ENCODE peak calls at places on chromosomes 5 and 9, in eight cellular contexts. One of them, this sample, is unnamed.

GRCh38 chr5:134692722-134693121 is 44.1 kb downstream of the SEC24A start:
- DNase-seq in fibroblast of pulmonary artery: no peak
- DNase-seq in heart right ventricle: no peak
- DNase-seq in A549: no peak
- DNase-seq in prostate gland: no peak
- DNase-seq in suprapubic skin: no peak
- DNase-seq in pancreas: no peak
- DNase-seq in Peyer's patch: no peak
- DNase-seq in this sample: no peak

GRCh38 chr5:32837211-32837610 is 126.1 kb downstream of the NPR3 start:
- DNase-seq in fibroblast of pulmonary artery: no peak
- DNase-seq in heart right ventricle: no peak
- DNase-seq in A549: no peak
- DNase-seq in prostate gland: no peak
- DNase-seq in suprapubic skin: no peak
- DNase-seq in pancreas: no peak
- DNase-seq in Peyer's patch: no peak
- DNase-seq in this sample: no peak

GRCh38 chr9:87678650-87679355 is 47.1 kb upstream of the CTSL start:
- DNase-seq in fibroblast of pulmonary artery: peak; percentile 85
- DNase-seq in heart right ventricle: no peak
- DNase-seq in A549: peak; percentile 75
- DNase-seq in prostate gland: peak; percentile 54
- DNase-seq in suprapubic skin: no peak
- DNase-seq in pancreas: peak; percentile 48
- DNase-seq in Peyer's patch: no peak
- DNase-seq in this sample: peak; percentile 89

GRCh38 chr9:124045076-124045829 is 33.7 kb downstream of the LHX2 start:
- DNase-seq in fibroblast of pulmonary artery: peak; percentile 76
- DNase-seq in heart right ventricle: peak; percentile 66
- DNase-seq in A549: no peak
- DNase-seq in prostate gland: peak; percentile 40
- DNase-seq in suprapubic skin: peak; percentile 73
- DNase-seq in pancreas: peak; percentile 19
- DNase-seq in Peyer's patch: no peak
- DNase-seq in this sample: peak; percentile 40

GRCh38 chr5:132389453-132390286 is 20.2 kb downstream of the SLC22A5 start:
- DNase-seq in fibroblast of pulmonary artery: peak; percentile 97
- DNase-seq in heart right ventricle: no peak
- DNase-seq in A549: peak; percentile 96
- DNase-seq in prostate gland: no peak
- DNase-seq in suprapubic skin: peak; percentile 89
- DNase-seq in pancreas: no peak
- DNase-seq in Peyer's patch: no peak
- DNase-seq in this sample: peak; percentile 99

GRCh38 chr5:55888205-55888604 is 37.0 kb downstream of the IL31RA start:
- DNase-seq in fibroblast of pulmonary artery: no peak
- DNase-seq in heart right ventricle: no peak
- DNase-seq in A549: no peak
- DNase-seq in prostate gland: no peak
- DNase-seq in suprapubic skin: no peak
- DNase-seq in pancreas: no peak
- DNase-seq in Peyer's patch: no peak
- DNase-seq in this sample: no peak

GRCh38 chr5:137395011-137395755 is 103.9 kb downstream of the SPOCK1 start:
- DNase-seq in fibroblast of pulmonary artery: no peak
- DNase-seq in heart right ventricle: no peak
- DNase-seq in A549: no peak
- DNase-seq in prostate gland: no peak
- DNase-seq in suprapubic skin: no peak
- DNase-seq in pancreas: no peak
- DNase-seq in Peyer's patch: no peak
- DNase-seq in this sample: peak; percentile 43

GRCh38 chr5:91109634-91110033 is 273.5 kb downstream of the ARRDC3 start:
- DNase-seq in fibroblast of pulmonary artery: peak; percentile 44
- DNase-seq in heart right ventricle: no peak
- DNase-seq in A549: no peak
- DNase-seq in prostate gland: no peak
- DNase-seq in suprapubic skin: no peak
- DNase-seq in pancreas: no peak
- DNase-seq in Peyer's patch: no peak
- DNase-seq in this sample: peak; percentile 46

GRCh38 chr9:83307051-83307724 is 231.0 kb downstream of the FRMD3 start:
- DNase-seq in fibroblast of pulmonary artery: peak; percentile 66
- DNase-seq in heart right ventricle: no peak
- DNase-seq in A549: no peak
- DNase-seq in prostate gland: no peak
- DNase-seq in suprapubic skin: no peak
- DNase-seq in pancreas: no peak
- DNase-seq in Peyer's patch: no peak
- DNase-seq in this sample: peak; percentile 71

GRCh38 chr5:73338201-73339126 is 110.1 kb downstream of the FOXD1 start:
- DNase-seq in fibroblast of pulmonary artery: peak; percentile 36
- DNase-seq in heart right ventricle: no peak
- DNase-seq in A549: no peak
- DNase-seq in prostate gland: no peak
- DNase-seq in suprapubic skin: no peak
- DNase-seq in pancreas: peak; percentile 12
- DNase-seq in Peyer's patch: no peak
- DNase-seq in this sample: peak; percentile 74

GRCh38 chr9:22039258-22039657 is 30.2 kb upstream of the CDKN2B start:
- DNase-seq in fibroblast of pulmonary artery: peak; percentile 59
- DNase-seq in heart right ventricle: no peak
- DNase-seq in A549: no peak
- DNase-seq in prostate gland: no peak
- DNase-seq in suprapubic skin: no peak
- DNase-seq in pancreas: no peak
- DNase-seq in Peyer's patch: no peak
- DNase-seq in this sample: no peak

GRCh38 chr9:2816476-2817141 is 27.3 kb downstream of the PUM3 start:
- DNase-seq in fibroblast of pulmonary artery: peak; percentile 87
- DNase-seq in heart right ventricle: no peak
- DNase-seq in A549: no peak
- DNase-seq in prostate gland: no peak
- DNase-seq in suprapubic skin: no peak
- DNase-seq in pancreas: peak; percentile 27
- DNase-seq in Peyer's patch: no peak
- DNase-seq in this sample: peak; percentile 99

GRCh38 chr5:33764786-33765185 is 127.0 kb downstream of the ADAMTS12 start:
- DNase-seq in fibroblast of pulmonary artery: no peak
- DNase-seq in heart right ventricle: no peak
- DNase-seq in A549: no peak
- DNase-seq in prostate gland: no peak
- DNase-seq in suprapubic skin: no peak
- DNase-seq in pancreas: no peak
- DNase-seq in Peyer's patch: no peak
- DNase-seq in this sample: no peak

GRCh38 chr5:162591724-162592123 is 524.2 kb downstream of the GABRG2 start:
- DNase-seq in fibroblast of pulmonary artery: no peak
- DNase-seq in heart right ventricle: no peak
- DNase-seq in A549: no peak
- DNase-seq in prostate gland: no peak
- DNase-seq in suprapubic skin: no peak
- DNase-seq in pancreas: no peak
- DNase-seq in Peyer's patch: no peak
- DNase-seq in this sample: no peak

GRCh38 chr5:162593881-162594280 is 526.3 kb downstream of the GABRG2 start:
- DNase-seq in fibroblast of pulmonary artery: no peak
- DNase-seq in heart right ventricle: no peak
- DNase-seq in A549: no peak
- DNase-seq in prostate gland: no peak
- DNase-seq in suprapubic skin: no peak
- DNase-seq in pancreas: no peak
- DNase-seq in Peyer's patch: no peak
- DNase-seq in this sample: no peak
- TF ChIP-seq CTCF in fibroblast of pulmonary artery: no peak
- TF ChIP-seq CTCF in heart right ventricle: no peak
- TF ChIP-seq CTCF in A549: no peak
- TF ChIP-seq CTCF in prostate gland: peak; percentile 28
- TF ChIP-seq CTCF in suprapubic skin: no peak
- TF ChIP-seq CTCF in pancreas: no peak
- TF ChIP-seq CTCF in Peyer's patch: peak; percentile 37
- TF ChIP-seq CTCF in this sample: no peak

DNA sequence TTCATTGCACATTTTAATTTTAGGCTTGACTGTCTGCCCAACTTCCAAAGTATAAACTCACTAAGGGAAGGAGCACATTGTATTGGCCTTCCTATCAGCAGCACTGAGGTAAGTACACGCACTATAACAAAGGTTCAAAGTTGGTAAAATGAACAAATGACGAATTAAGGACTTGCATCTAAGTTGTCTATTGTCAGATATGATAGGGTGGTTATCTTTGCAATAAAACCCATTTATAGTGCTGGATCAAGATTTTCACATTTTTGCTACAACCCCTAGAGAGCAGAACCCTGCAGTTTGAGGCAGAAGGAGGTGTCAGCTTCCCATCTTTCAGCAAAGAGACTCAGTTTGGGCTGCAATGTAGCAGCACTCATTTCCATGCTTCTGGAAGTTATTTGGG is 5.1 kb downstream of the HOMER1 start:
- DNase-seq in fibroblast of pulmonary artery: no peak
- DNase-seq in heart right ventricle: no peak
- DNase-seq in A549: no peak
- DNase-seq in prostate gland: no peak
- DNase-seq in suprapubic skin: no peak
- DNase-seq in pancreas: no peak
- DNase-seq in Peyer's patch: no peak
- DNase-seq in this sample: no peak
- H3K4me3 ChIP-seq in fibroblast of pulmonary artery: no peak overlapping the region
- H3K4me3 ChIP-seq in heart right ventricle: no peak overlapping the region
- H3K4me3 ChIP-seq in A549: no peak overlapping the region
- H3K4me3 ChIP-seq in prostate gland: no peak overlapping the region
- H3K4me3 ChIP-seq in suprapubic skin: no peak overlapping the region
- H3K4me3 ChIP-seq in pancreas: no peak overlapping the region
- H3K4me3 ChIP-seq in Peyer's patch: no peak overlapping the region
- H3K4me3 ChIP-seq in this sample: no peak overlapping the region

DNA sequence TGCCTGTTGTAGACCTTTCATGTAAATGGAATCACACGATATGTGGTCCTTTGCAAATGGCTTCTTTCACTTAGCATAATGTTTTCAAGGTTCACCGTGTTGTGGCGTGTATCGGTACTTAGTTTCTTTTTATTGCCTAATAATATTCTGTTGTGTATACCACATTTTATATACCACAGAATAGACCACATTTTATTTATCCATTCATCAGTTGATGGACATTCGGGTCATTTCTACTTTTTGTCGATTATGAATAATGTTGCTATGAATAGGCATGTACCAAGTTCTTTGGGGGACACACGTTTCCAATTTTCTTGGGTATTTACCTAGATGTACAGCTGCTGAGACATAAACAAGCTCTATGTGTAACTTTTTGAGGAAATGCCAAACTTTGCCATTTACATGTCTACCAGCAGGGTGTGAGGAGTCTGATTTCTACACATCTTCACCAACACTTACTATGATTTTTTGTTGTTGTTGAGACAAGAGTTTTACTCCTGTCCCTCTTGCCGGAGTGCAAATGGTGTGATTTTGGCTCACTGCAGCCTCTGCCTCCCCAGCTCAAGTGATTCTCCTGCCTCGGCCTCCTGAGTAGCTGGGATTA is 144.7 kb downstream of the RGS3 start:
- DNase-seq in fibroblast of pulmonary artery: no peak
- DNase-seq in heart right ventricle: no peak
- DNase-seq in A549: no peak
- DNase-seq in prostate gland: no peak
- DNase-seq in suprapubic skin: no peak
- DNase-seq in pancreas: no peak
- DNase-seq in Peyer's patch: peak; percentile 0
- DNase-seq in this sample: no peak
- TF ChIP-seq CTCF in fibroblast of pulmonary artery: no peak
- TF ChIP-seq CTCF in heart right ventricle: no peak
- TF ChIP-seq CTCF in A549: no peak
- TF ChIP-seq CTCF in prostate gland: no peak
- TF ChIP-seq CTCF in suprapubic skin: no peak
- TF ChIP-seq CTCF in pancreas: no peak
- TF ChIP-seq CTCF in Peyer's patch: no peak
- TF ChIP-seq CTCF in this sample: no peak

GRCh38 chr5:149745-150450 is 41.4 kb upstream of the LRRC14B start:
- DNase-seq in fibroblast of pulmonary artery: peak; percentile 22
- DNase-seq in heart right ventricle: no peak
- DNase-seq in A549: no peak
- DNase-seq in prostate gland: peak; percentile 33
- DNase-seq in suprapubic skin: no peak
- DNase-seq in pancreas: no peak
- DNase-seq in Peyer's patch: no peak
- DNase-seq in this sample: no peak
- H3K4me3 ChIP-seq in fibroblast of pulmonary artery: no peak overlapping the region
- H3K4me3 ChIP-seq in heart right ventricle: no peak overlapping the region
- H3K4me3 ChIP-seq in A549: no peak overlapping the region
- H3K4me3 ChIP-seq in prostate gland: no peak overlapping the region
- H3K4me3 ChIP-seq in suprapubic skin: no peak overlapping the region
- H3K4me3 ChIP-seq in pancreas: no peak overlapping the region
- H3K4me3 ChIP-seq in Peyer's patch: no peak overlapping the region
- H3K4me3 ChIP-seq in this sample: no peak overlapping the region